ENCODE peak calls at places on chromosomes 3 and 15, in five cellular contexts. V is heart right ventricle, Z is astrocyte, L is heart left ventricle, J is ovary. R is an unnamed sample.

GRCh38 chr3:113698891-113699465 is 2.5 kb upstream of the USF3 start:
- DNase-seq in Z (peak; percentile 12), V (peak; percentile 25), L (no peak), J (peak; percentile 14), R (no peak)

GRCh38 chr15:82731527-82731926 is 21.9 kb upstream of the AP3B2 start:
- DNase-seq in V (no peak), L (no peak), Z (no peak), J (no peak), R (no peak)

GRCh38 chr15:101269479-101270223 is 7.6 kb downstream of the SELENOS start:
- DNase-seq in V (peak; percentile 41), J (no peak), Z (no peak), L (peak; percentile 71), R (no peak)

GRCh38 chr3:183244219-183244618 is 8.8 kb upstream of the B3GNT5 start:
- DNase-seq in J (no peak), V (peak; percentile 33), L (peak; percentile 60), Z (peak; percentile 23), R (peak; percentile 85)

GRCh38 chr15:39207532-39208115 is 373.3 kb upstream of the THBS1 start:
- DNase-seq in V (no peak), Z (no peak), L (no peak), J (no peak), R (no peak)

GRCh38 chr3:126946387-126946786 is 36.5 kb upstream of the PLXNA1 start:
- DNase-seq in V (no peak), Z (no peak), J (no peak), L (no peak), R (no peak)

GRCh38 chr3:18122264-18122663 is 302.9 kb downstream of the SATB1 start:
- DNase-seq in J (no peak), V (no peak), L (no peak), Z (no peak), R (no peak)

GRCh38 chr15:83816124-83816883 is 162.4 kb downstream of the ADAMTSL3 start:
- DNase-seq in L (no peak), J (no peak), Z (no peak), V (no peak), R (no peak)

GRCh38 chr3:39188271-39189149 is 3.9 kb downstream of the XIRP1 start:
- DNase-seq in L (peak; percentile 69), Z (no peak), J (no peak), V (peak; percentile 43), R (no peak)

GRCh38 chr15:58515807-58516206 is 84.0 kb downstream of the LIPC start:
- DNase-seq in Z (no peak), V (no peak), L (no peak), J (no peak), R (no peak)

GRCh38 chr3:171811059-171811912 is 1.0 kb upstream of the PLD1 start:
- DNase-seq in L (no peak), Z (peak; percentile 99), J (no peak), V (no peak), R (peak; percentile 99)

GRCh38 chr3:113054552-113054951 is 63.8 kb downstream of the GTPBP8 start:
- DNase-seq in J (no peak), V (no peak), L (no peak), Z (peak; percentile 49), R (peak; percentile 78)

GRCh38 chr3:34323517-34323916 is 525.1 kb downstream of the PDCD6IP start:
- DNase-seq in L (no peak), J (no peak), V (no peak), Z (no peak), R (no peak)

GRCh38 chr3:141366285-141367037 is 1.8 kb upstream of the ZBTB38 start:
- DNase-seq in J (peak; percentile 38), Z (peak; percentile 99), V (no peak), L (peak; percentile 70), R (peak; percentile 83)

GRCh38 chr3:177813322-177813721 is 616.0 kb upstream of the TBL1XR1 start:
- DNase-seq in L (peak; percentile 55), J (no peak), V (no peak), Z (peak; percentile 66), R (no peak)

DNA sequence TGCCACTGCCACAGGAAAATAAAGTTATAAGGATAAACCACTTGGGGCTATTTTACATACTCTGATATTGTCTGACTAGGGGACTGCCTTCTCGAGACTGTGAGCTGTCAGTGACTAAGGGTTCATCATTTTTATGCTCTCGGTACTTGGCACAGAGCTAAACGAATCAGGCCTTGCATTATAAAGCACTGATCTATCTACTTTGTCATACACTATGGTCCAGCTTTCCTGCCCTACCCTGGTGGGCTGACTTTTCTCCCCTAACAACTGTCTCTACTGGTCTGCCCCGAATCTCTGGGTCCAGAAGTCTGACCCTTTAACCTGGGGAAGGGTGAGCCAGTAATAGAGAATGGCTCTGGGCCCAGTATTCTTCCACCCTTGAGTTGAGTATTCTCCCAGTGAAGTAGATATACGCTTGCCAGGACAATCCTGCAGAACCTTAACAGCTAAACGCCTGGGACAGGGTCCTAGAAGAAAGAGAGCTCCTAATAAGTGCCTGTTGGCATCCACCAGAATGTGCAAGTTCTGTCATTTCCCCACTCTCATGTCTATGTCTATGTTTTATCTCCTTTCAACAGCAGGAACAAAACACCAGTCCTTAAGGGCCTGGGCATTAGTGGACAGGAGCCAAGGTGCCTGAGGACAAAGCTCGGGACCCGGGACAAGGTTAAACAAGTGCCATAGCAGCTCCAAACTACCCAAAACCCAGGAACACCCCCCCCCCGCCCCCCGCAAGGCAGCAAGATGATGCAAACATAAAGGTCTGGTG is 1.3 kb downstream of the LARP6 start:
- DNase-seq in V (no peak), J (no peak), Z (peak; percentile 54), L (peak; percentile 68), R (peak; percentile 80)
- H3K27ac ChIP-seq in V (peak overlapping the region; percentile 96), J (peak overlapping the region; percentile 97), Z (peak overlapping the region; percentile 96), L (peak overlapping the region; percentile 89), R (peak overlapping the region; percentile 98)

GRCh38 chr3:57006048-57006709 is 54.3 kb upstream of the SPATA12 start:
- DNase-seq in J (no peak), V (no peak), L (no peak), Z (no peak), R (no peak)

GRCh38 chr3:57004154-57004730 is 56.2 kb upstream of the SPATA12 start:
- DNase-seq in V (no peak), Z (no peak), L (no peak), J (no peak), R (peak; percentile 79)

GRCh38 chr3:57009367-57009766 is 51.1 kb upstream of the SPATA12 start:
- DNase-seq in J (no peak), Z (no peak), V (peak; percentile 22), L (peak; percentile 45), R (no peak)

GRCh38 chr3:57007513-57008415 is 52.7 kb upstream of the SPATA12 start:
- DNase-seq in V (peak; percentile 43), Z (peak; percentile 88), L (peak; percentile 75), J (peak; percentile 75), R (peak; percentile 70)

GRCh38 chr3:57006949-57007419 is 53.5 kb upstream of the SPATA12 start:
- DNase-seq in L (no peak), J (no peak), Z (peak; percentile 38), V (no peak), R (peak; percentile 98)
- TF ChIP-seq CTCF in L (peak; percentile 32), J (no peak), Z (peak; percentile 8), V (no peak), R (peak; percentile 90)

GRCh38 chr3:179670311-179670710 is 17.5 kb downstream of the USP13 start:
- DNase-seq in Z (no peak), V (no peak), J (no peak), L (no peak), R (no peak)

GRCh38 chr3:179672918-179673317 is 20.1 kb downstream of the USP13 start:
- DNase-seq in J (no peak), L (no peak), V (no peak), Z (no peak), R (no peak)

GRCh38 chr3:179671709-179672337 is 19.0 kb downstream of the USP13 start:
- DNase-seq in L (no peak), V (no peak), J (no peak), Z (peak; percentile 29), R (no peak)

GRCh38 chr3:179673522-179673921 is 20.7 kb downstream of the USP13 start:
- DNase-seq in Z (no peak), J (no peak), V (no peak), L (no peak), R (no peak)

DNA sequence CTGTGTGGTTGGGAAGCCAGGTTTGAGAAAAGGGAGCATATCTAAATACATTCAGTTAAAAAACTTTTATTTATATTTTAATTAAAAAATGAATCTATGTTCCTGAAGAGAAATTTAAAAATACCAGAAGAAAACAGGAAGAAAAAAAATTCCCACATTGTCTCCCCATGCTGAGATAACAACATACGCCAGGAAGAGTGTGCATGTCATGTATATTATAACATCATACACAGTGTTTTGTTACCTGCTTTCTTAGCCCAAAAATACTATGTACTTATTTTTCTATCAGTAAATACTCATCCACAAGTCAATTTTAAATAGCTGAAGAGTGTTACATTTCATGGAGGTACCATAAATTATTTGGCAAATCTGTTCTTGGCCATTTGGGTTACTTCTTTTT is 18.5 kb downstream of the USP13 start:
- DNase-seq in V (no peak), L (no peak), J (no peak), Z (no peak), R (no peak)
- H3K27ac ChIP-seq in V (peak overlapping the region; percentile 4), L (no peak overlapping the region), J (no peak overlapping the region), Z (no peak overlapping the region), R (no peak overlapping the region)

GRCh38 chr15:79209690-79210089 is 72.8 kb upstream of the ANKRD34C start:
- DNase-seq in L (no peak), Z (no peak), V (no peak), J (no peak), R (no peak)
- TF ChIP-seq CTCF in L (peak; percentile 7), Z (no peak), V (no peak), J (no peak), R (peak; percentile 5)

GRCh38 chr3:150252462-150252861 is 155.6 kb upstream of the TSC22D2 start:
- DNase-seq in V (no peak), Z (no peak), L (no peak), J (no peak), R (no peak)
- H3K27ac ChIP-seq in V (no peak overlapping the region), Z (no peak overlapping the region), L (no peak overlapping the region), J (no peak overlapping the region), R (no peak overlapping the region)